ENCODE peak calls at places on chromosomes 2 and 18, in nine cellular contexts. I, Y, B, N, V, J, R, W and E are unnamed samples.

GRCh38 chr18:65846107-65846506 is 95.3 kb downstream of the CDH7 start:
- DNase-seq in I (no peak), Y (no peak), B (no peak), N (no peak), V (no peak), J (no peak), R (no peak), W (no peak), E (no peak)

GRCh38 chr2:178268435-178268834 is 74.1 kb downstream of the OSBPL6 start:
- DNase-seq in I (no peak), Y (no peak), B (no peak), N (no peak), V (no peak), J (no peak), R (no peak), W (no peak), E (no peak)

GRCh38 chr2:65574911-65575444 is 142.6 kb upstream of the SPRED2 start:
- DNase-seq in I (no peak), Y (no peak), B (no peak), N (no peak), V (no peak), J (no peak), R (no peak), W (no peak), E (peak)

GRCh38 chr2:28413896-28414290 is 21.2 kb downstream of the FOSL2 start:
- DNase-seq in I (no peak), Y (no peak), B (no peak), N (no peak), V (no peak), J (no peak), R (peak), W (no peak), E (no peak)

GRCh38 chr2:240584486-240585031 is 2.0 kb upstream of the CAPN10 start:
- DNase-seq in I (peak), Y (no peak), B (no peak), N (no peak), V (no peak), J (no peak), R (no peak), W (no peak), E (no peak)

GRCh38 chr2:72982219-72982618 is 64.9 kb downstream of the EMX1 start:
- DNase-seq in I (no peak), Y (no peak), B (no peak), N (no peak), V (no peak), J (no peak), R (no peak), W (no peak), E (no peak)

GRCh38 chr2:37344453-37345361 is at the start of gene QPCT:
- DNase-seq in I (peak), Y (peak), B (no peak), N (no peak), V (peak), J (no peak), R (peak), W (peak), E (no peak)

GRCh38 chr2:157497603-157498314 is 53.9 kb upstream of the CYTIP start:
- DNase-seq in I (no peak), Y (no peak), B (peak), N (peak), V (no peak), J (no peak), R (no peak), W (no peak), E (no peak)

GRCh38 chr2:112577756-112578155 is 6.7 kb upstream of the CHCHD5 start:
- DNase-seq in I (no peak), Y (no peak), B (no peak), N (peak), V (no peak), J (no peak), R (no peak), W (no peak), E (no peak)

GRCh38 chr2:75466708-75467311 is 93.9 kb downstream of the EVA1A start:
- DNase-seq in I (peak), Y (no peak), B (peak), N (peak), V (peak), J (no peak), R (peak), W (no peak), E (no peak)

GRCh38 chr2:39587168-39587567 is 78.5 kb upstream of the TMEM178A start:
- DNase-seq in I (no peak), Y (no peak), B (no peak), N (no peak), V (no peak), J (no peak), R (no peak), W (no peak), E (no peak)

GRCh38 chr2:1742300-1742679 is 2.0 kb downstream of the PXDN start:
- DNase-seq in I (no peak), Y (no peak), B (no peak), N (no peak), V (no peak), J (no peak), R (no peak), W (peak), E (no peak)

GRCh38 chr2:141508806-141509595 is 621.8 kb downstream of the LRP1B start:
- DNase-seq in I (no peak), Y (no peak), B (no peak), N (no peak), V (no peak), J (no peak), R (no peak), W (no peak), E (no peak)

GRCh38 chr18:58997811-58998337 is 133.2 kb downstream of the ZNF532 start:
- DNase-seq in I (no peak), Y (no peak), B (no peak), N (no peak), V (no peak), J (peak), R (no peak), W (no peak), E (peak)

GRCh38 chr2:224518806-224519580 is 66.2 kb downstream of the CUL3 start:
- DNase-seq in I (no peak), Y (no peak), B (no peak), N (no peak), V (no peak), J (peak), R (no peak), W (no peak), E (peak)

GRCh38 chr2:623384-623922 is 53.8 kb downstream of the TMEM18 start:
- DNase-seq in I (no peak), Y (no peak), B (no peak), N (no peak), V (no peak), J (no peak), R (no peak), W (no peak), E (no peak)

GRCh38 chr2:207283356-207283755 is 117.6 kb upstream of the KLF7 start:
- DNase-seq in I (no peak), Y (no peak), B (no peak), N (no peak), V (no peak), J (no peak), R (peak), W (no peak), E (no peak)

DNA sequence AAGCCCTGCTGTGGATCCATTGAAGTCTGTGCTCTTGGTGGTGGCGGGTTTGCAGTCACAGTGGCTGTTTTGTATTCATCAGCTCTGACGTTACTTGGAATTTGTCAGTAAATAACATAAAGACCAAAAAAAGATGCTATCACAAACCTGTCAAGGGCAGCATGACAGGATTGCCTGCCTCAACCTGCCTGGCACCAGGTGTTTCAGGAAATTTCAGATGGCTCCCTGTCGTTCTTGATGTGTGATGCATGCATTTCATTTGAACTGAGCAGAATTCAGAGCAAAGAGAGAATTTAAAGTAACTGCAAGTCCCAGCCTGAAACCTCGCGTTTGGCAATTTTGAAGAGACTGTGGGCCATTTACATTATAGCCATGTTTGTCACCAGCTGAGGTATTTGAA is 50.3 kb upstream of the EPC2 start:
- DNase-seq in I (no peak), Y (no peak), B (no peak), N (no peak), V (peak), J (no peak), R (no peak), W (no peak), E (no peak)
- H3K4me3 ChIP-seq in I (no peak), Y (no peak), B (no peak), N (no peak), V (no peak), J (no peak), R (no peak), W (no peak), E (no peak)

DNA sequence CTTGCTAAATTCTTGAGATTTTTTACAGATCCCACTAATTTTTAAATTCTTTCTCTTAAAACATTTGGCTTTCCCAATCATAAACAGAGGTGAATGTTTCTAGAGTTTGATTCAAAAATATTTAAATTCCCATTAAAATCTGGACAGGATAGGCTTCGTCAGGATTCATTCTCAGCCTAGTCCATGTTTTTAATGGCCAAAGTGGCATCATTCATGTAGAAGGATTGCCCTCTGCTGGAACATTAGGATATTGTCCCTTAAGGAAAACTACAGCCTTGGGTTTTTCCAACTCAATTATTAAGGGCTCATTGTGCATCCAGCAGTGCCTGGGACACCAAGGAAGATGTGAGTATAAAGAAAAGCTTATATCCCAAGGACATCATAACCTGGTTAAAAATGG is 71.7 kb downstream of the TPGS2 start:
- DNase-seq in I (no peak), Y (no peak), B (peak), N (peak), V (no peak), J (peak), R (no peak), W (no peak), E (no peak)
- H3K4me3 ChIP-seq in I (no peak), Y (no peak), B (no peak), N (no peak), V (no peak), J (no peak), R (no peak), W (no peak), E (no peak)

GRCh38 chr2:110725859-110726258 is 6.5 kb upstream of the ACOXL start:
- DNase-seq in I (no peak), Y (no peak), B (no peak), N (no peak), V (no peak), J (no peak), R (no peak), W (no peak), E (no peak)
- H3K4me3 ChIP-seq in I (no peak), Y (no peak), B (no peak), N (no peak), V (no peak), J (no peak), R (no peak), W (no peak), E (no peak)

GRCh38 chr2:177262958-177263450 is 1.5 kb downstream of the NFE2L2 start:
- DNase-seq in I (no peak), Y (no peak), B (no peak), N (no peak), V (no peak), J (no peak), R (no peak), W (no peak), E (no peak)

GRCh38 chr2:177262137-177262536 is 2.4 kb downstream of the NFE2L2 start:
- DNase-seq in I (no peak), Y (no peak), B (no peak), N (no peak), V (no peak), J (no peak), R (no peak), W (no peak), E (no peak)

GRCh38 chr2:177258059-177258458 is 6.5 kb downstream of the NFE2L2 start:
- DNase-seq in I (no peak), Y (no peak), B (no peak), N (no peak), V (no peak), J (no peak), R (no peak), W (no peak), E (no peak)

GRCh38 chr2:177261115-177261779 is 3.3 kb downstream of the NFE2L2 start:
- DNase-seq in I (no peak), Y (no peak), B (no peak), N (no peak), V (no peak), J (no peak), R (no peak), W (no peak), E (no peak)

GRCh38 chr2:177260398-177260797 is 4.1 kb downstream of the NFE2L2 start:
- DNase-seq in I (no peak), Y (no peak), B (no peak), N (no peak), V (no peak), J (no peak), R (no peak), W (no peak), E (no peak)
- H3K4me3 ChIP-seq in I (no peak), Y (peak), B (no peak), N (no peak), V (peak), J (peak), R (no peak), W (peak), E (peak)

DNA sequence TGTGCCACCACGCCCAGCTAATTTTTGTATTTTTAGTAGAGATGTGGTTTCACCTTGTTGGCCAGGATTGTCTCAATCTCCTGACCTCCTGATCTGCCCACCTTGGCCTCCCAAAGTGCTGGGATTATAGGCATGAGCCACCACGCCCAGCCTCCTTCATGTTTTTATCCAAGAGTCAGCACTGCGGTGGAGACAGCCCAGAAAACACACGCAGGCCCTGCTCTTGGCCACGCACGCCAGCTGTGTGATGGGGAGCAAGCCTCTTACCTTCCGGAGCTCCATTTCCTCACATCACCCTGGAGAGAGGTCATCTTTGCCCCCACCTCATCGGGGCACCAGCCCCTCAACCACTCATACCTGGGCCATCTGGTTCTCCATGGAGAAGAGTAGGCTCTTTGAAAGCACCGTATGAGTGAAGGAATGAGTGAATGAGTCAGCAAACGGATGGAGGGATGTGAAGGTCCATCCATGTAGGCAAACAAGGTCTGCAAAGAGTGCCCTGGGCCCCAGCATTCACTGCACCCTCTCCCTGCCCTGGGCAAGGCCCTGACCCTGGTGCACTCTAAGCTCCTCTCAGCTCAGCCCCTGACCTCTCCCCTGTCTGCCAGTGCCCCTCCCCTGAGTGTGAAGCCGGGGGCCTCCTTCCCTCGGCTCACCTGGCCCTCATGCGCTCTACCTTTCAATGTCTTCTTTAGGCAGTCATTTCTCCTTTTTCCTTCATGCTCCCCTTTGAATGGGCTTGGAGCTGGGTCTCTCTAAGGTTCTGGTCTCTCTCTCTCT is 7.4 kb downstream of the GYPC start:
- DNase-seq in I (no peak), Y (no peak), B (no peak), N (no peak), V (no peak), J (no peak), R (no peak), W (no peak), E (no peak)
- H3K4me3 ChIP-seq in I (no peak), Y (no peak), B (no peak), N (no peak), V (no peak), J (no peak), R (no peak), W (no peak), E (no peak)

GRCh38 chr2:64325852-64326577 is 127.9 kb upstream of the LGALSL start:
- DNase-seq in I (peak), Y (no peak), B (no peak), N (no peak), V (no peak), J (no peak), R (no peak), W (no peak), E (no peak)

GRCh38 chr2:64323192-64323591 is 130.8 kb upstream of the LGALSL start:
- DNase-seq in I (no peak), Y (no peak), B (no peak), N (no peak), V (no peak), J (no peak), R (no peak), W (no peak), E (no peak)

GRCh38 chr2:64326578-64327050 is 127.3 kb upstream of the LGALSL start:
- DNase-seq in I (no peak), Y (no peak), B (no peak), N (no peak), V (no peak), J (no peak), R (no peak), W (no peak), E (no peak)

GRCh38 chr2:64325477-64325851 is 128.5 kb upstream of the LGALSL start:
- DNase-seq in I (no peak), Y (no peak), B (no peak), N (no peak), V (no peak), J (no peak), R (no peak), W (no peak), E (no peak)

GRCh38 chr2:64324746-64325410 is 129.1 kb upstream of the LGALSL start:
- DNase-seq in I (no peak), Y (no peak), B (no peak), N (no peak), V (no peak), J (no peak), R (no peak), W (no peak), E (no peak)
- H3K4me3 ChIP-seq in I (no peak), Y (no peak), B (no peak), N (no peak), V (no peak), J (no peak), R (no peak), W (no peak), E (no peak)

DNA sequence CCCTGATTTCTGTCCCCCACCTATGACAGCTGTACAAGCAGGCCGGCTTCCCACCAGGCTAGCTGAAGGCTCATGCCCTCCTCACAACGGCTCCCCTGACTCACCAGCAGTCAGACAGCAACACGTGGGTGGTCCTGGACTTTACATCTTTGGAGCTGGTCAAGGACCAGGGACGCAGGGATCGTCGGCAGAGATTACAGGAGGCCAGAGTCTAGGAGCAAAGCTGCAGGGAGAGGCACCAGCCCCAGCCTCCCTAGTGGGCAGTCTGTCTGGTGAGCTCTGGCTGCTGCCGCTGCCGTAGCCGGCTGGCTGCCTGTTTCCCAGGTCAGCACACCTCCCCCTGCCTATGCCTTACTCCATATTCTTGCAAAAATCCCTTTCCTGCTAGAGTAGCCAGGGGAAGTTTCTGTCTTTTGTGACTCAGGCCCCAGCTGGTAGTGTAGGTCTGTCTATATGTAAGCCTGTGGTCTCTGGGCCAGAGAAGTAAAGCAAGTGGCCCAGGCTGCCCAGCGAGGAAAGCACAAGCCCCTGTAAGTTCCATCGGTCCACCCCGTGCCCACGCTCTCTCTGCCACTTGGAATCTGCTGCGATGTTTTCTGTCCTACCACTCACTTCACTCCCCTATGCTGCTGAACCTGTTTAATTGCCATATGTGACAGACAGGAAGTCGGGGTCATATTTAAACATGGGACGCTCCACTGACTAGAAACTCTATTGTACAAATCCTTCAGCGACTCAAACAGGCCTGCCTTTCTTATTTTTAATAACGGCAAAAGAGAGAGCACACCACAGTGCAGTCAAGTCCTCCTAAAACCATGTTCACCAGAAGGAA is 2.4 kb upstream of the ARHGEF4 start:
- DNase-seq in I (no peak), Y (no peak), B (no peak), N (peak), V (no peak), J (no peak), R (no peak), W (no peak), E (peak)
- H3K4me3 ChIP-seq in I (no peak), Y (no peak), B (no peak), N (no peak), V (no peak), J (no peak), R (no peak), W (no peak), E (no peak)

DNA sequence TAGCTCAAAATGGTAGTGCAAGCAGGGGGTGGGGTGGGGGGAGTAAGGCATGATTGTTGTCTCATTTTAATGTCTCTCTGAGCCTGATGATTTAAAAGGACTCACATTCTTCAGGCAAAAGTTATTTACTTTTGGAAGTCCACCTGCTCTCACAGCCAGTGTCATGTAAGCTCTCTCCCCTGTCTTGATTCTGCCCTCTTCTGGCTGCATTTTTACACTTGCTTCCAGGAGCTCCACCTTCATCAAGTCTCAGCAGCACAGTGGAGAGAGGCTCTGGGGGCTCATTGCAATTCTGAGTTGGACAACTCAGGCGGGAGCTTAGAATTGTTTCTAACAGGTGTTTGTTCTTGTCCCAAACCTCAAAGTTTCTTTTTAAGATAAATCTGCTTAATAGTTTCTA is 39.2 kb downstream of the GNAL start:
- DNase-seq in I (no peak), Y (no peak), B (peak), N (peak), V (peak), J (no peak), R (no peak), W (no peak), E (no peak)
- H3K4me3 ChIP-seq in I (no peak), Y (no peak), B (no peak), N (no peak), V (no peak), J (no peak), R (no peak), W (no peak), E (no peak)

GRCh38 chr2:218123986-218124385 is 1.8 kb upstream of the CXCR2 start:
- DNase-seq in I (no peak), Y (no peak), B (no peak), N (no peak), V (no peak), J (no peak), R (no peak), W (no peak), E (no peak)
- H3K4me3 ChIP-seq in I (no peak), Y (no peak), B (no peak), N (no peak), V (no peak), J (no peak), R (no peak), W (no peak), E (no peak)

GRCh38 chr2:46702537-46702936 is 213.1 kb downstream of the MCFD2 start:
- DNase-seq in I (no peak), Y (no peak), B (no peak), N (no peak), V (no peak), J (no peak), R (no peak), W (no peak), E (no peak)

GRCh38 chr2:46704593-46704992 is 211.0 kb downstream of the MCFD2 start:
- DNase-seq in I (no peak), Y (no peak), B (no peak), N (no peak), V (no peak), J (no peak), R (no peak), W (no peak), E (no peak)

GRCh38 chr2:46701152-46701551 is 214.5 kb downstream of the MCFD2 start:
- DNase-seq in I (no peak), Y (no peak), B (no peak), N (no peak), V (no peak), J (no peak), R (no peak), W (no peak), E (no peak)

GRCh38 chr2:46705663-46706062 is 209.9 kb downstream of the MCFD2 start:
- DNase-seq in I (no peak), Y (no peak), B (no peak), N (no peak), V (no peak), J (no peak), R (no peak), W (no peak), E (no peak)

GRCh38 chr2:46703588-46703987 is 212.0 kb downstream of the MCFD2 start:
- DNase-seq in I (no peak), Y (no peak), B (no peak), N (no peak), V (no peak), J (no peak), R (no peak), W (no peak), E (no peak)
- H3K4me3 ChIP-seq in I (no peak), Y (no peak), B (no peak), N (no peak), V (no peak), J (no peak), R (no peak), W (no peak), E (no peak)